ENCODE peak calls at places on chromosomes 4 and X, in seven cellular contexts. O is stomach, X is AG04450, U is choroid plexus epithelial cell, Q is OCI-LY7, N is MCF 10A, H is cardiac muscle cell. J is an unnamed sample.

GRCh38 chr4:14091966-14092365 is 464.4 kb upstream of the BOD1L1 start:
- DNase-seq in O (no peak), X (no peak), U (peak), Q (no peak), N (no peak), H (no peak), J (no peak)

GRCh38 chr4:165328101-165328425 is 594 bp downstream of the MSMO1 start:
- DNase-seq in O (no peak), X (no peak), U (no peak), Q (no peak), N (no peak), H (no peak), J (no peak)

GRCh38 chr4:32672369-32672768 is 1952.2 kb downstream of the PCDH7 start:
- DNase-seq in O (no peak), X (no peak), U (no peak), Q (no peak), N (no peak), H (no peak), J (no peak)

GRCh38 chrX:54473993-54474859 is 21.8 kb downstream of the FGD1 start:
- DNase-seq in O (no peak), X (no peak), U (no peak), Q (no peak), N (peak), H (no peak), J (no peak)

GRCh38 chrX:125150231-125150630 is 169.4 kb upstream of the TEX13C start:
- DNase-seq in O (no peak), X (no peak), U (no peak), Q (no peak), N (peak), H (no peak), J (no peak)

GRCh38 chr4:133623847-133624246 is 474.8 kb downstream of the PCDH10 start:
- DNase-seq in O (no peak), X (no peak), U (no peak), Q (no peak), N (no peak), H (no peak), J (no peak)

GRCh38 chr4:5166377-5166776 is 115.1 kb downstream of the STK32B start:
- DNase-seq in O (no peak), X (no peak), U (no peak), Q (no peak), N (no peak), H (no peak), J (no peak)

GRCh38 chr4:7361256-7361655 is 73.5 kb downstream of the PSAPL1 start:
- DNase-seq in O (no peak), X (no peak), U (no peak), Q (no peak), N (no peak), H (peak), J (no peak)

GRCh38 chr4:71113294-71113693 is 119.8 kb downstream of the DCK start:
- DNase-seq in O (no peak), X (no peak), U (no peak), Q (peak), N (peak), H (no peak), J (no peak)

GRCh38 chr4:41069268-41069667 is 145.1 kb downstream of the APBB2 start:
- DNase-seq in O (no peak), X (no peak), U (no peak), Q (no peak), N (no peak), H (no peak), J (no peak)

GRCh38 chrX:18639280-18639679 is 32.6 kb downstream of the RS1 start:
- DNase-seq in O (no peak), X (no peak), U (no peak), Q (no peak), N (no peak), H (no peak), J (no peak)

GRCh38 chr4:106315476-106315967 is 487 bp downstream of the TBCK start:
- DNase-seq in O (no peak), X (no peak), U (peak), Q (peak), N (peak), H (no peak), J (peak)

GRCh38 chr4:108053281-108053701 is 63.6 kb downstream of the HADH start:
- DNase-seq in O (no peak), X (no peak), U (no peak), Q (no peak), N (no peak), H (no peak), J (no peak)

GRCh38 chrX:136028383-136028984 is 43.2 kb downstream of the SLC9A6 start:
- DNase-seq in O (no peak), X (no peak), U (peak), Q (peak), N (peak), H (peak), J (no peak)

GRCh38 chr4:126705271-126705670 is 927.5 kb upstream of the INTU start:
- DNase-seq in O (no peak), X (no peak), U (peak), Q (no peak), N (no peak), H (no peak), J (no peak)

GRCh38 chrX:110316351-110317078 is 1.4 kb downstream of the AMMECR1 start:
- DNase-seq in O (no peak), X (no peak), U (no peak), Q (no peak), N (peak), H (peak), J (peak)

GRCh38 chrX:84123585-84123984 is 64.4 kb downstream of the RPS6KA6 start:
- DNase-seq in O (no peak), X (no peak), U (no peak), Q (no peak), N (no peak), H (no peak), J (no peak)

GRCh38 chrX:124307253-124307907 is 25.1 kb upstream of the TEX13D start:
- DNase-seq in O (no peak), X (no peak), U (no peak), Q (no peak), N (no peak), H (no peak), J (peak)

GRCh38 chr4:96383349-96383748 is 543.5 kb downstream of the PDHA2 start:
- DNase-seq in O (no peak), X (no peak), U (peak), Q (no peak), N (no peak), H (no peak), J (no peak)

GRCh38 chrX:25131055-25131454 is 115.3 kb upstream of the ARX start:
- DNase-seq in O (no peak), X (no peak), U (peak), Q (no peak), N (peak), H (no peak), J (no peak)

GRCh38 chrX:136041254-136041812 is 56.1 kb downstream of the SLC9A6 start:
- DNase-seq in O (no peak), X (no peak), U (no peak), Q (no peak), N (no peak), H (no peak), J (no peak)

GRCh38 chr4:18934197-18934596 is 912.6 kb upstream of the LCORL start:
- DNase-seq in O (no peak), X (no peak), U (peak), Q (peak), N (peak), H (no peak), J (no peak)

GRCh38 chrX:108399427-108400165 is 38.6 kb downstream of the COL4A6 start:
- DNase-seq in O (no peak), X (no peak), U (peak), Q (no peak), N (peak), H (no peak), J (no peak)

GRCh38 chr4:112514449-112515277 is 1.3 kb downstream of the NEUROG2 start:
- DNase-seq in O (no peak), X (no peak), U (no peak), Q (peak), N (no peak), H (no peak), J (peak)

GRCh38 chr4:184400375-184400870 is 73.9 kb downstream of the IRF2 start:
- DNase-seq in O (no peak), X (peak), U (peak), Q (no peak), N (peak), H (no peak), J (no peak)

GRCh38 chr4:43757147-43757546 is 691.5 kb downstream of the KCTD8 start:
- DNase-seq in O (peak), X (no peak), U (peak), Q (no peak), N (peak), H (no peak), J (no peak)

GRCh38 chrX:26026179-26026578 is 112.0 kb upstream of the MAGEB18 start:
- DNase-seq in O (no peak), X (no peak), U (no peak), Q (no peak), N (peak), H (no peak), J (no peak)

GRCh38 chrX:34300871-34301270 is 168.8 kb upstream of the FAM47A start:
- DNase-seq in O (no peak), X (peak), U (peak), Q (peak), N (peak), H (peak), J (peak)

GRCh38 chrX:65900850-65901844 is 138.7 kb downstream of the VSIG4 start:
- DNase-seq in O (no peak), X (no peak), U (no peak), Q (no peak), N (no peak), H (no peak), J (no peak)

GRCh38 chr4:48588230-48588943 is 98.3 kb downstream of the ZAR1 start:
- DNase-seq in O (no peak), X (no peak), U (peak), Q (no peak), N (no peak), H (no peak), J (no peak)

GRCh38 chr4:111689214-111689613 is 456.0 kb upstream of the FAM241A start:
- DNase-seq in O (no peak), X (no peak), U (peak), Q (no peak), N (peak), H (no peak), J (no peak)

GRCh38 chr4:18582841-18583240 is 561.3 kb upstream of the LCORL start:
- DNase-seq in O (no peak), X (no peak), U (no peak), Q (no peak), N (no peak), H (no peak), J (no peak)

GRCh38 chr4:13910556-13910955 is 283.0 kb upstream of the BOD1L1 start:
- DNase-seq in O (no peak), X (no peak), U (no peak), Q (no peak), N (no peak), H (no peak), J (no peak)

GRCh38 chr4:152936446-152937279 is 540 bp downstream of the FHDC1 start:
- DNase-seq in O (peak), X (no peak), U (peak), Q (no peak), N (peak), H (peak), J (peak)

GRCh38 chr4:186102931-186103330 is 1.6 kb upstream of the FAM149A start:
- DNase-seq in O (no peak), X (no peak), U (no peak), Q (no peak), N (no peak), H (no peak), J (no peak)

GRCh38 chr4:145130788-145131398 is 32.8 kb downstream of the ABCE1 start:
- DNase-seq in O (no peak), X (peak), U (peak), Q (no peak), N (peak), H (no peak), J (no peak)

DNA sequence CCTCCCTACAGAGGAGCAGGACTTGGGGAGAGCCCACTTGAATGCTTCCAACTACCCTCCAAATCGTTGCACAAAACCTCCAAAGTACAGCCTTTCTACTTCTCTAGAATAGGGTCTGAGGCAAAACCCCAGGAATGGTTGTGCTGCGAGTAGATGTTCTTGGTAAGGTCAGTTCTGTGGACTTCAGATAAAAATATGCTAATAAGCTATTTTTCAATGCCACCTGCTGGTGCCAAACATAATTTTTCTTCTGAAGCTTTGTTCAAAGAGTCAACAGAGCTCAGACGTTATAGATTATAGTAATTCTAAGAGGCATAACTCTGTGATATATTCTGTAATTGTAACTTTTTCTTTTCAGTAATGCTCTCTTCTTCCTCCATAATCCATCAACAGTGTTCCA is 425.7 kb downstream of the GPAT3 start:
- DNase-seq in O (no peak), X (no peak), U (peak), Q (no peak), N (peak), H (no peak), J (no peak)
- TF ChIP-seq CTCF in O (no peak), X (peak), U (peak), Q (no peak), N (peak), H (no peak), J (no peak)

DNA sequence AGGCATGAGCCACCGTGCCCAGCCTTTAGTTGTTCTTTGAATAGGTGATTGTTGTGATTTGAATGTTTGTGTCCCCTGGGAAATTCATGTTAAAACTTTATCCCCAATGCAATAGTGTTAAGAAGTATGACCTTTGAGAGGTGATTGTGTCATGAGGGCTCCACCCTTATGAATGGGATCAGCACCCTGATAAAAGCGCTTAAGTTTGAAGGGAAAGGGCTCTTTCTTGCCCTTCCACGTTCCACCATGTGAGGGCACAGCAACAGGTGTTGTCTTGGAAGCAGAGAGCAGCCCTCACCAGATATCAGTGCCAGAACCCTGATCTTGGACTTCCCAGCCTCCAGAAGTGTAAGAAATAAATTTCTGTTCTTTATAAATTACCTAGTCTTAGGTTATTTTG is 33.7 kb upstream of the RP2 start:
- DNase-seq in O (no peak), X (no peak), U (peak), Q (peak), N (peak), H (no peak), J (no peak)
- TF ChIP-seq CTCF in O (no peak), X (peak), U (peak), Q (peak), N (peak), H (peak), J (no peak)

GRCh38 chr4:159291176-159291575 is 188.3 kb downstream of the RAPGEF2 start:
- DNase-seq in O (no peak), X (no peak), U (no peak), Q (no peak), N (no peak), H (no peak), J (no peak)

GRCh38 chr4:159298502-159298901 is 195.6 kb downstream of the RAPGEF2 start:
- DNase-seq in O (no peak), X (no peak), U (peak), Q (no peak), N (peak), H (no peak), J (no peak)

GRCh38 chr4:159292137-159292896 is 189.4 kb downstream of the RAPGEF2 start:
- DNase-seq in O (no peak), X (no peak), U (peak), Q (no peak), N (no peak), H (peak), J (no peak)

GRCh38 chr4:159296061-159296460 is 193.2 kb downstream of the RAPGEF2 start:
- DNase-seq in O (no peak), X (no peak), U (peak), Q (no peak), N (peak), H (no peak), J (no peak)

GRCh38 chr4:159297088-159297487 is 194.2 kb downstream of the RAPGEF2 start:
- DNase-seq in O (no peak), X (no peak), U (peak), Q (no peak), N (no peak), H (no peak), J (no peak)
- TF ChIP-seq CTCF in O (no peak), X (no peak), U (peak), Q (no peak), N (no peak), H (no peak), J (no peak)

DNA sequence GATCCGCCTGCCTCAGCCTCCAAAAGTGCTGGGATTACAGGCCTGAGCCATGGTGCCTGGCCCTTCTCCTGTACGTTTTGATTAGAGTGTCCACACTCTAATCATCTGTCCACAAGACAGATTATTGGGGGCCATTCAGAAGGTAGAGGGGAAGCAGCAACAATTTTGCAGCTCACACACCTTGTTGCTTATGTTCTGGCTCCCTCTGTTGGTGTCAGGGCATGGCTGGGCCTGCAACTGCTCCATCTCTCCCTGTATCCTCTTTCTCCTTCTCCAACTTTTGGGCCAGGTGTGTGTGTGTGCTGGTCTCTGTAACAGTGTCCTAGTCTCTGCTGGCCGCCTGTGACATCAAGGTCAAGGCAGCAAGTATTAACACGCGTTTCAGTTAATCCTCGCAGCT is 125.5 kb upstream of the MBNL3 start:
- DNase-seq in O (no peak), X (no peak), U (peak), Q (peak), N (peak), H (peak), J (no peak)
- TF ChIP-seq CTCF in O (no peak), X (peak), U (peak), Q (peak), N (no peak), H (peak), J (no peak)

DNA sequence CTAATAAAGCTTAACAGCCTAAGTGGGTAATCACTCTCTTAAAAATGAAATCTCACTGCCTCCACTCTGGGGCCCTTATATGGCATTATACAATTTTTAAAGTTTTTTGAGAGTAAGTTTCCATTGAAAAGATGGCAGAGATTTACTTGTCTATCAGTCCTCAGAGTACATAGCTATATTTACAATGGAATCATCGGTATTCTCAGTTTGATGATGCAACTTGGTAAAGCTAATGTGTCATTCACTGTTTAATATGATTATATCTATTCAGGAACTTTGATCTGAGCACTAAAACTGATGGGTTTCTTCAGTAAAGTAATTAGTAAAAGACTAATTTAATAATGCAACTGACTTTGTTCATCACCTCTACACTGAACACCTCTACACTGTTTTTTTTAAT is 51.6 kb downstream of the CT47B1 start:
- DNase-seq in O (no peak), X (no peak), U (peak), Q (no peak), N (no peak), H (no peak), J (no peak)
- TF ChIP-seq CTCF in O (no peak), X (no peak), U (no peak), Q (no peak), N (no peak), H (no peak), J (no peak)

GRCh38 chr4:78923459-78924312 is 15.6 kb downstream of the PAQR3 start:
- DNase-seq in O (no peak), X (no peak), U (peak), Q (peak), N (no peak), H (no peak), J (no peak)
- TF ChIP-seq CTCF in O (no peak), X (no peak), U (peak), Q (peak), N (no peak), H (peak), J (no peak)

GRCh38 chr4:61851126-61851525 is 651.0 kb downstream of the ADGRL3 start:
- DNase-seq in O (no peak), X (no peak), U (no peak), Q (no peak), N (no peak), H (no peak), J (no peak)
- TF ChIP-seq CTCF in O (no peak), X (no peak), U (no peak), Q (no peak), N (no peak), H (no peak), J (no peak)

DNA sequence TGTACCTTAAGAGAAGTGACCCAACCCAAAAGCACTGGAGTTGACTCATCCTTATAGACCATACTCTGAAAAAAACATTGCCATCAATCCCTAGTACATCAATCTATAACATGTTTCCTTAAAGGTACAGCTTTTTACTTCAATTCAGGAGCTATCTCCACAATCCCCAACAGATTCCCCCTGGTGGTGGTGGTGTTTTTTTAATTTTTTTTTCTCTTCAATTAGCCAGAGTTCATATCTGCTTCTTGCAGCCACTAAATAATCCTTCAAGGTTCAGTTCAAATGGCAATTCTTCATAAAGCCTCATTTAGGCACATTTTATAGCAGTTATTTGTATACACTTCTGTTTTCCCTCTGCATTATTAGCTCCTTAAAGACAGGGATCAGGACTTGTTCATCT is 60.7 kb upstream of the KDR start:
- DNase-seq in O (no peak), X (no peak), U (peak), Q (no peak), N (no peak), H (no peak), J (no peak)
- TF ChIP-seq CTCF in O (no peak), X (peak), U (peak), Q (no peak), N (no peak), H (peak), J (no peak)